ENCODE peak calls at places on chromosomes 7 and 10, in ten cellular contexts. Z is hepatocyte, V is mesenchymal stem cell, S is HCT116, H is fibroblast of lung, K is mammary epithelial cell, Q is keratinocyte, R is GM23338, Y is neural progenitor cell, I is GM12878. P is an unnamed sample.

GRCh38 chr10:74078037-74078436 is 72.6 kb downstream of the AP3M1 start:
- DNase-seq in I (peak; percentile 41), R (no peak), H (peak; percentile 30), S (no peak), V (peak; percentile 62), Q (no peak), K (no peak), Y (no peak), Z (no peak), P (peak; percentile 29)

GRCh38 chr10:44184633-44185314 is 200.1 kb downstream of the CXCL12 start:
- DNase-seq in Q (no peak), Y (no peak), H (no peak), R (no peak), K (no peak), S (no peak), V (no peak), I (no peak), Z (no peak), P (no peak)

GRCh38 chr7:27161214-27161720 is 4.1 kb downstream of the HOXA9 start:
- DNase-seq in I (no peak), R (no peak), K (no peak), Q (no peak), Y (no peak), Z (peak; percentile 15), S (no peak), V (no peak), H (no peak), P (no peak)

GRCh38 chr10:23096814-23097549 is 1.6 kb downstream of the MSRB2 start:
- DNase-seq in K (peak; percentile 37), V (peak; percentile 61), H (peak; percentile 98), Q (no peak), Z (peak; percentile 38), S (no peak), I (no peak), R (no peak), Y (no peak), P (no peak)

GRCh38 chr10:101044117-101044516 is 13.1 kb downstream of the SFXN3 start:
- DNase-seq in S (no peak), Y (no peak), H (no peak), I (no peak), K (no peak), V (no peak), Z (no peak), R (no peak), Q (no peak), P (no peak)

GRCh38 chr7:76047305-76047810 is 442 bp downstream of the STYXL1 start:
- DNase-seq in R (no peak), K (no peak), I (no peak), Q (no peak), H (peak; percentile 6), Y (no peak), S (no peak), V (peak; percentile 28), Z (no peak), P (peak; percentile 42)

GRCh38 chr7:139737221-139738100 is 40.3 kb downstream of the HIPK2 start:
- DNase-seq in Y (no peak), V (peak; percentile 60), H (no peak), R (no peak), K (no peak), S (no peak), Q (no peak), I (no peak), Z (no peak), P (peak; percentile 54)

GRCh38 chr10:132579027-132579859 is 41.7 kb downstream of the INPP5A start:
- DNase-seq in Z (no peak), I (no peak), H (no peak), K (no peak), Y (no peak), R (no peak), V (no peak), Q (no peak), S (no peak), P (no peak)

GRCh38 chr10:35433851-35434426 is 97.6 kb downstream of the CCNY start:
- DNase-seq in I (no peak), V (peak; percentile 60), H (peak; percentile 71), K (peak; percentile 75), Z (peak; percentile 31), Y (no peak), S (no peak), Q (peak; percentile 41), R (no peak), P (no peak)

GRCh38 chr7:50359258-50359994 is 54.9 kb downstream of the IKZF1 start:
- DNase-seq in R (no peak), H (no peak), V (peak; percentile 3), K (no peak), Q (no peak), I (no peak), Y (no peak), S (no peak), Z (no peak), P (no peak)

DNA sequence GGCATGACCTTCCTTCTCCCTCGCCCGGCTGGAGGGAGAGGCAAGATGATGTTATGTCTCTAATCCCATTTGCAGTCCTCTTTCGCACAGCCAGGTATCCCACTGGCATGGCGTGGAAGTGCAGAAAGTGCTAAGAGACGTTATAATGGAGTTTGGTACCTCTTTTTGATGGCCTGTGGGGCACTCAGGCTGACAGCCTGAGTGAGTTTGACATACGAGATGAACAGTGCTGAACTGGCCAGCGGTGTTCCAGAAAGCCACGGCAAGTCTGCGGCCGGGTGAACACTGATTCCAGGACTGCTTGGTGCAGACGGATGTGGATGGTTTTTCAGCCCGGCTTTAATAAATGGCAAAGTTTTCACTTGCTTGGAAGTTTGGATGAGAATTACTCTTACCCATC is 241.6 kb downstream of the RAB11FIP2 start:
- DNase-seq in Z (no peak), H (no peak), Q (no peak), Y (peak; percentile 20), S (no peak), I (no peak), R (no peak), V (no peak), K (no peak), P (no peak)
- H3K4me1 ChIP-seq in Z (no peaks in the 10 kb centered on the region), H (no peaks in the 10 kb centered on the region), Q (no peaks in the 10 kb centered on the region), Y (peaks cover 26% of the 10 kb centered on the region), S (no peaks in the 10 kb centered on the region), I (no peaks in the 10 kb centered on the region), R (no peaks in the 10 kb centered on the region), V (no peaks in the 10 kb centered on the region), K (no peaks in the 10 kb centered on the region), P (no peaks in the 10 kb centered on the region)

DNA sequence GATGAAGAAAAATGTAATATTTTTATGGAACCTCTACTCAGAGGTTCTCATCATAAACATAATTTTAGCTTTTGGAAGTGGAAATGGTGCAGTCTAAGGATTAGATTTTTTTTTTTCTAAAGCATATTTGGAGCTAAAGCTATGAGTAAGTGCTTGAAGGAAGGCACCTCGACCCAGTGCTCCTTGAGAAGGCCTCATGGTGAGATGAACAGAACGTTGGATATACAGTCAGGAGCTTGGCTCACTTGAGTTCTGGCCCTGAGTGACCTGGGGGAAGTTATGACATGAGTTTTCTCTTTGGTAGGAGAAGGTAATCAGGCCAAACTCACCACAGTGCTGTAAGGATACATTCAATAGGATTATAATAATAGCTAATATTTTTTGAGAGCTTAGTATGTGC is 163.3 kb downstream of the JCAD start:
- DNase-seq in Z (no peak), V (peak; percentile 38), Q (no peak), Y (no peak), H (peak; percentile 53), S (no peak), I (no peak), K (no peak), R (no peak), P (no peak)
- H2AFZ ChIP-seq in Z (no peak overlapping the region), V (no peak overlapping the region), Q (no peak overlapping the region), Y (no peak overlapping the region), H (no peak overlapping the region), S (no peak overlapping the region), I (no peak overlapping the region), K (no peak overlapping the region), R (no peak overlapping the region), P (no peak overlapping the region)

GRCh38 chr7:35032166-35032565 is 5.1 kb downstream of the DPY19L1 start:
- DNase-seq in K (no peak), Y (no peak), I (no peak), S (no peak), R (no peak), H (no peak), V (no peak), Z (no peak), Q (no peak), P (no peak)

GRCh38 chr7:35026154-35026553 is 11.1 kb downstream of the DPY19L1 start:
- DNase-seq in I (no peak), R (peak; percentile 28), K (peak; percentile 52), Q (no peak), V (no peak), H (no peak), Y (no peak), S (peak; percentile 54), Z (no peak), P (no peak)

GRCh38 chr7:35025391-35025870 is 11.9 kb downstream of the DPY19L1 start:
- DNase-seq in K (no peak), V (no peak), Z (no peak), Q (no peak), S (no peak), Y (no peak), H (no peak), I (no peak), R (no peak), P (no peak)

GRCh38 chr7:35030848-35031247 is 6.4 kb downstream of the DPY19L1 start:
- DNase-seq in K (no peak), I (no peak), Y (no peak), Z (no peak), V (no peak), R (no peak), H (no peak), S (no peak), Q (no peak), P (no peak)

GRCh38 chr7:35029311-35029710 is 8.0 kb downstream of the DPY19L1 start:
- DNase-seq in Y (no peak), I (no peak), Q (no peak), Z (no peak), H (no peak), S (no peak), V (no peak), R (no peak), K (no peak), P (no peak)
- H3K4me1 ChIP-seq in Y (no peaks in the 10 kb centered on the region), I (peaks cover 4% of the 10 kb centered on the region), Q (peaks cover 17% of the 10 kb centered on the region), Z (no peaks in the 10 kb centered on the region), H (no peaks in the 10 kb centered on the region), S (peaks cover 54% of the 10 kb centered on the region), V (no peaks in the 10 kb centered on the region), R (peaks cover 43% of the 10 kb centered on the region), K (peaks cover 15% of the 10 kb centered on the region), P (no peaks in the 10 kb centered on the region)

GRCh38 chr10:78332699-78333098 is 299.0 kb downstream of the RPS24 start:
- DNase-seq in Q (no peak), K (no peak), R (no peak), I (no peak), V (no peak), S (no peak), Y (no peak), H (no peak), Z (no peak), P (no peak)

GRCh38 chr10:78332013-78332412 is 298.4 kb downstream of the RPS24 start:
- DNase-seq in Z (no peak), Q (no peak), R (no peak), H (no peak), V (no peak), S (no peak), I (no peak), Y (no peak), K (no peak), P (no peak)

GRCh38 chr10:78328592-78329404 is 295.1 kb downstream of the RPS24 start:
- DNase-seq in V (no peak), R (no peak), S (no peak), Q (no peak), H (no peak), Z (no peak), K (no peak), Y (no peak), I (no peak), P (no peak)

GRCh38 chr10:78331391-78331922 is 297.8 kb downstream of the RPS24 start:
- DNase-seq in S (no peak), R (no peak), K (no peak), Z (no peak), I (no peak), V (peak; percentile 41), H (peak; percentile 46), Q (no peak), Y (peak; percentile 46), P (no peak)

GRCh38 chr10:78330884-78331283 is 297.2 kb downstream of the RPS24 start:
- DNase-seq in I (no peak), Y (no peak), Q (no peak), V (no peak), S (no peak), R (no peak), K (no peak), H (no peak), Z (no peak), P (no peak)
- H2AFZ ChIP-seq in I (no peak overlapping the region), Y (no peak overlapping the region), Q (no peak overlapping the region), V (no peak overlapping the region), S (no peak overlapping the region), R (no peak overlapping the region), K (no peak overlapping the region), H (no peak overlapping the region), Z (no peak overlapping the region), P (no peak overlapping the region)

P was measured in OCI-LY7.